ENCODE peak calls at places on chromosomes 1 and 21, in five cellular contexts. One of them, this sample, is unnamed.

GRCh38 chr21:38250991-38251418 is 5.8 kb upstream of the KCNJ15 start:
- DNase-seq in HEK293T: no peak
- DNase-seq in A549: no peak
- DNase-seq in left ventricle myocardium superior: no peak
- DNase-seq in stomach: no peak
- DNase-seq in this sample: no peak

GRCh38 chr1:108200627-108201106 is 524 bp upstream of the SLC25A24 start:
- DNase-seq in HEK293T: peak
- DNase-seq in A549: peak
- DNase-seq in left ventricle myocardium superior: no peak
- DNase-seq in stomach: peak
- DNase-seq in this sample: peak

GRCh38 chr1:64487061-64487460 is 17.1 kb downstream of the CACHD1 start:
- DNase-seq in HEK293T: no peak
- DNase-seq in A549: no peak
- DNase-seq in left ventricle myocardium superior: no peak
- DNase-seq in stomach: no peak
- DNase-seq in this sample: no peak

GRCh38 chr1:86849756-86850155 is 64.2 kb downstream of the SELENOF start:
- DNase-seq in HEK293T: no peak
- DNase-seq in A549: no peak
- DNase-seq in left ventricle myocardium superior: no peak
- DNase-seq in stomach: no peak
- DNase-seq in this sample: no peak

GRCh38 chr1:239723821-239724367 is 337.5 kb downstream of the CHRM3 start:
- DNase-seq in HEK293T: no peak
- DNase-seq in A549: no peak
- DNase-seq in left ventricle myocardium superior: no peak
- DNase-seq in stomach: no peak
- DNase-seq in this sample: no peak

GRCh38 chr1:3611170-3612019 is at the start of gene MEGF6:
- DNase-seq in HEK293T: peak
- DNase-seq in A549: peak
- DNase-seq in left ventricle myocardium superior: peak
- DNase-seq in stomach: peak
- DNase-seq in this sample: peak

GRCh38 chr1:27031235-27032118 is 18.8 kb upstream of the TENT5B start:
- DNase-seq in HEK293T: no peak
- DNase-seq in A549: no peak
- DNase-seq in left ventricle myocardium superior: peak
- DNase-seq in stomach: peak
- DNase-seq in this sample: peak

GRCh38 chr21:33020558-33021100 is 5.1 kb upstream of the OLIG2 start:
- DNase-seq in HEK293T: no peak
- DNase-seq in A549: no peak
- DNase-seq in left ventricle myocardium superior: no peak
- DNase-seq in stomach: no peak
- DNase-seq in this sample: no peak

GRCh38 chr1:2199042-2199810 is 4.7 kb upstream of the FAAP20 start:
- DNase-seq in HEK293T: peak
- DNase-seq in A549: peak
- DNase-seq in left ventricle myocardium superior: peak
- DNase-seq in stomach: peak
- DNase-seq in this sample: peak

GRCh38 chr1:36712151-36712550 is 229.4 kb upstream of the CSF3R start:
- DNase-seq in HEK293T: no peak
- DNase-seq in A549: no peak
- DNase-seq in left ventricle myocardium superior: no peak
- DNase-seq in stomach: no peak
- DNase-seq in this sample: no peak